ENCODE peak calls at places on chromosomes 13 and 19, in seven cellular contexts. L is heart right ventricle, W is prostate gland, S is stomach, V is neural progenitor cell, F is GM23338, R is tibial artery. E is an unnamed sample. For H3K4me1, the result is how much of the 10 kb centered on the place peaks cover.

GRCh38 chr19:10927691-10928562 is 512 bp downstream of the YIPF2 start:
- DNase-seq in R (no peak), W (no peak), L (no peak), F (no peak), S (no peak), V (no peak), E (no peak)

GRCh38 chr13:27919299-27919933 is 384 bp upstream of the PDX1 start:
- DNase-seq in F (no peak), S (no peak), W (no peak), R (no peak), L (no peak), V (no peak), E (no peak)

GRCh38 chr19:40759352-40759751 is 8.3 kb downstream of the SNRPA start:
- DNase-seq in L (no peak), F (no peak), R (no peak), V (no peak), S (no peak), W (no peak), E (no peak)

GRCh38 chr19:44552324-44552723 is 22.8 kb upstream of the CEACAM20 start:
- DNase-seq in S (no peak), V (peak), F (peak), W (no peak), R (no peak), L (peak), E (no peak)

GRCh38 chr13:82062772-82063171 is 1721.8 kb upstream of the SPRY2 start:
- DNase-seq in V (no peak), F (no peak), W (no peak), L (no peak), S (no peak), R (no peak), E (no peak)

GRCh38 chr13:105466376-105466775 is 1069.1 kb downstream of the EFNB2 start:
- DNase-seq in V (peak), F (no peak), W (no peak), R (no peak), S (no peak), L (no peak), E (no peak)

GRCh38 chr13:27005556-27005955 is 166.1 kb downstream of the USP12 start:
- DNase-seq in F (peak), V (peak), W (no peak), L (no peak), R (no peak), S (no peak), E (no peak)

GRCh38 chr19:41373993-41374392 is 2.3 kb upstream of the TMEM91 start:
- DNase-seq in F (no peak), S (peak), V (no peak), W (peak), R (peak), L (peak), E (peak)

GRCh38 chr19:50330365-50331078 is 1.3 kb upstream of the KCNC3 start:
- DNase-seq in W (peak), V (peak), L (peak), F (peak), R (peak), S (peak), E (peak)

GRCh38 chr19:31537136-31537535 is 187.9 kb upstream of the TSHZ3 start:
- DNase-seq in S (no peak), L (no peak), V (no peak), R (no peak), W (no peak), F (no peak), E (no peak)

GRCh38 chr13:69617587-69617986 is 490.0 kb upstream of the ATXN8OS start:
- DNase-seq in R (no peak), L (no peak), W (no peak), S (no peak), V (no peak), F (no peak), E (no peak)

GRCh38 chr19:3383121-3383722 is 16.8 kb downstream of the NFIC start:
- DNase-seq in L (no peak), R (peak), S (no peak), F (no peak), V (no peak), W (no peak), E (peak)

GRCh38 chr13:32205426-32206096 is 109.6 kb downstream of the ZAR1L start:
- DNase-seq in L (no peak), S (no peak), F (no peak), R (no peak), W (no peak), V (no peak), E (no peak)

GRCh38 chr13:109271991-109272454 is 514.4 kb downstream of the IRS2 start:
- DNase-seq in R (no peak), S (no peak), L (no peak), W (no peak), F (no peak), V (peak), E (no peak)

GRCh38 chr13:112496166-112496565 is 91.8 kb downstream of the TUBGCP3 start:
- DNase-seq in L (no peak), V (no peak), W (no peak), R (no peak), F (no peak), S (no peak), E (no peak)

GRCh38 chr13:59588717-59589067 is 575.0 kb downstream of the DIAPH3 start:
- DNase-seq in S (no peak), R (no peak), W (no peak), V (peak), F (no peak), L (no peak), E (no peak)

GRCh38 chr19:6589711-6590457 is 1.1 kb downstream of the CD70 start:
- DNase-seq in L (no peak), F (peak), V (no peak), S (no peak), W (no peak), R (no peak), E (no peak)

GRCh38 chr19:7454998-7455397 is 33.8 kb downstream of the PEX11G start:
- DNase-seq in L (no peak), S (no peak), W (no peak), F (no peak), R (no peak), V (no peak), E (no peak)

GRCh38 chr13:46668302-46668720 is 115.3 kb downstream of the LRCH1 start:
- DNase-seq in V (no peak), W (no peak), R (peak), F (no peak), S (no peak), L (peak), E (peak)

GRCh38 chr19:4962085-4962619 is 6.8 kb upstream of the KDM4B start:
- DNase-seq in V (no peak), F (no peak), R (no peak), S (no peak), L (no peak), W (no peak), E (no peak)

GRCh38 chr13:33376212-33376611 is 90.7 kb upstream of the STARD13 start:
- DNase-seq in V (no peak), S (no peak), F (no peak), R (no peak), L (no peak), W (no peak), E (no peak)

GRCh38 chr19:46639356-46640061 is 3.5 kb upstream of the GNG8 start:
- DNase-seq in L (peak), W (no peak), R (peak), S (no peak), V (peak), F (peak), E (peak)

GRCh38 chr19:53659292-53659691 is 27.5 kb downstream of the DPRX start:
- DNase-seq in W (peak), S (no peak), R (no peak), V (peak), L (no peak), F (peak), E (peak)

GRCh38 chr13:61954092-61954491 is 538.4 kb upstream of the PCDH20 start:
- DNase-seq in R (no peak), W (no peak), S (no peak), L (no peak), V (peak), F (peak), E (no peak)

GRCh38 chr19:7701654-7702457 is at the start of gene FCER2:
- DNase-seq in R (no peak), W (no peak), L (no peak), F (no peak), V (no peak), S (no peak), E (no peak)

GRCh38 chr19:11949201-11949600 is 15.6 kb upstream of the ZNF763 start:
- DNase-seq in L (no peak), F (peak), W (no peak), S (no peak), V (no peak), R (no peak), E (no peak)

GRCh38 chr13:110337287-110337686 is 30.2 kb downstream of the COL4A2 start:
- DNase-seq in R (no peak), V (no peak), F (no peak), S (no peak), L (no peak), W (no peak), E (no peak)

GRCh38 chr19:48926909-48927308 is 6.6 kb upstream of the DHDH start:
- DNase-seq in S (peak), W (peak), F (no peak), R (peak), V (no peak), L (no peak), E (peak)

GRCh38 chr19:47487551-47488515 is 3.8 kb upstream of the KPTN start:
- DNase-seq in S (no peak), W (no peak), F (no peak), V (no peak), L (no peak), R (no peak), E (no peak)

GRCh38 chr13:44484562-44485164 is 91.5 kb downstream of the TSC22D1 start:
- DNase-seq in R (no peak), S (no peak), F (no peak), V (no peak), W (no peak), L (no peak), E (no peak)

GRCh38 chr19:35207391-35207871 is 21.1 kb downstream of the FAM187B start:
- DNase-seq in R (no peak), S (no peak), F (no peak), L (no peak), W (no peak), V (no peak), E (no peak)

GRCh38 chr13:72505376-72505775 is 222.1 kb downstream of the MZT1 start:
- DNase-seq in W (no peak), V (no peak), L (no peak), S (no peak), F (no peak), R (no peak), E (no peak)

GRCh38 chr13:24985102-24985501 is 110.8 kb upstream of the PABPC3 start:
- DNase-seq in W (no peak), F (peak), L (no peak), S (no peak), V (peak), R (no peak), E (no peak)

GRCh38 chr13:105918842-105919741 is 616.4 kb downstream of the EFNB2 start:
- DNase-seq in F (peak), W (peak), L (no peak), R (no peak), S (peak), V (no peak), E (no peak)

GRCh38 chr19:14542721-14543328 is 13.4 kb downstream of the TECR start:
- DNase-seq in R (no peak), F (no peak), L (no peak), W (no peak), S (no peak), V (no peak), E (no peak)

DNA sequence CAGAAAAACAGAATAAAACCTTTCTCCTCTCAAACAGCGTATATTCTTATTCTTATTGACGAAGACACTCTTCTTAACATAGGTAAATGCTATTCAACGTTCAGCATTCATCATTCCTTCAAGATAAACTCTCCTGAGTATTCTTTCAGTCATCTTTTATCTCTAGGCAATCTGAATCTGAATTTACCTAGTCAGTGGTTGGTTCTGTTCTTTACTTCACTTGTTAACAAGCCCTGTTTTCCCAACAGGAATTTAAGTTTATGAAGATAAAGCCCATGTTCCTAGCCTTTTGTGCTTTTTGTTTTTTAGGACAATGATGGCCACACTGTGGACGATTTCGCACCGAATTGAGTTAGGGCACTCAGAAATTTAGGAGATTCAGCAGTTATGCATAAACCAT is 3.2 kb downstream of the ELF1 start:
- DNase-seq in L (no peak), F (no peak), V (no peak), W (no peak), S (no peak), R (no peak), E (no peak)
- H3K4me1 ChIP-seq in L (half or more), F (under half), V (under half), W (under half), S (half or more), R (under half), E (half or more)

GRCh38 chr19:33905473-33905936 is 108.8 kb downstream of the KCTD15 start:
- DNase-seq in L (peak), V (peak), R (no peak), S (no peak), W (peak), F (peak), E (peak)
- H3K4me3 ChIP-seq in L (peak), V (peak), R (peak), S (peak), W (peak), F (peak), E (peak)

GRCh38 chr19:55279376-55279772 is 536 bp downstream of the HSPBP1 start:
- DNase-seq in L (no peak), R (no peak), F (no peak), W (no peak), V (no peak), S (no peak), E (no peak)
- TF ChIP-seq CTCF in L (no peak), R (no peak), F (no peak), W (no peak), V (no peak), S (no peak), E (no peak)

DNA sequence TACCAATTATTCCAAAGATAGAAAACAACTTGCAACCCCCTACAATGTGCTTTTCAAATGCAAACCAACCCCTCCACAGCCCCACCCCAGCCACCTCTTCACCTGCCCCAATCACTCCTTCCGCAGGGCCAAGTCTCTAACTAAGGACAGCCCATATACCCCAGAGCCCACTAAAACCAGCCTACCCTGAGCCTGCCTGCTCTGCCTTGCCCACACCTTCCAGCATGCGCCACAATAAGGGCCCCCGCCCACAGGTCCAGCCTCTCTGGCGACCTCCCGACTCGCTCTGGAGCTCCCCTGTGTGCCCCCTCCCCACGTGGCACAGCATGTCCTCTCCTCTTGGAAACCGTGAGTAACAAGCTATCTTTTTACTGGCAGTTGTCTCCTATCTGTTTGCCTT is 42.8 kb upstream of the MEDAG start:
- DNase-seq in V (peak), S (no peak), F (peak), W (no peak), R (no peak), L (no peak), E (no peak)
- H3K4me1 ChIP-seq in V (under half), S (under half), F (under half), W (under half), R (under half), L (under half), E (under half)

DNA sequence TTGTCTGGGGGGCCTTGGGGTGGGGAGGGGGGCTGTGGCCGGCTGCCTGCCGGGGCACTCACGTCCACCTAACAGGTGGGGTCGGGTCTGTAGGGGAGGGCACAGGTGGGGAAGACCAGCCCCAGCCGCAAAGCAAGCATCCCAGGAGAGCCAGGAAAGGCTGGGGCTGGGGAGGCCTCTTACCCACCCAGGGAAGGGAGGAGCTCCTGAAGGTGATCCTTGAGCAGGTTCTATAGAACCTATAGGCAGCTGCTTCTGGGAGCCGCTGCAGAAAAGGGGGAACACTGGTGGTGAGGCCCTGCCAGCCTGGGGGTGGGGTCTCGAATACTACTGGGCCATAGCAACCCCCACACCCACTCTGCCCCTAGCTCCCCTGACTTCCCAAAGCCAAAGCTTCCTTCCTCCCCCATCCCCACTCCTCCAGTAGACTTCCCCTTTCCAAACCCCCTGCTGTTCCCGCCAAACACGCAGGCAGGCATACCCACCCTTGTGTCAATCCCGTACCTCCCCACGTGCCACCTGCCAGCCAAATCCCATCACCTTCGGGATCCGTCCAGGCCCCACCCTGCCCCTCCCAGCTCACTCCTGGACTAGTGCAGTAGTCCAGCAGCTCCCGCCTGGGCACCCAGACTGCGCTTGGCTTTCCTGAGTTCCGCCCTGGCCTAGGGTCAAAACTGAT is 5.6 kb downstream of the KLF16 start:
- DNase-seq in W (no peak), S (no peak), F (no peak), R (no peak), V (no peak), L (no peak), E (peak)
- H3K4me3 ChIP-seq in W (peak), S (peak), F (peak), R (peak), V (peak), L (peak), E (peak)

GRCh38 chr13:97749174-97749573 is 204.3 kb upstream of the IPO5 start:
- DNase-seq in S (no peak), L (no peak), F (peak), V (no peak), R (no peak), W (no peak), E (no peak)
- TF ChIP-seq CTCF in S (no peak), L (no peak), F (no peak), V (no peak), R (no peak), W (no peak), E (no peak)

E was measured in heart left ventricle.